ENCODE peak calls at places on chromosomes 3 and 15, in four cellular contexts. Z is IMR-90; A is CD8-positive, alpha-beta T cell; H is fibroblast of lung. I is an unnamed sample. For H3K27me3, the result is how much of the 10 kb centered on the place peaks cover.

GRCh38 chr3:87033205-87033604 is 42.3 kb upstream of the VGLL3 start:
- DNase-seq in Z (no peak), A (no peak), H (no peak), I (no peak)

GRCh38 chr3:175269394-175269793 is 410.3 kb downstream of the NAALADL2 start:
- DNase-seq in Z (no peak), A (no peak), H (no peak), I (no peak)

GRCh38 chr3:129690406-129690805 is 83.9 kb upstream of the PLXND1 start:
- DNase-seq in Z (peak), A (peak), H (peak), I (peak)

GRCh38 chr15:44726568-44727461 is 9.5 kb upstream of the TRIM69 start:
- DNase-seq in Z (peak), A (peak), H (peak), I (peak)

GRCh38 chr15:58903232-58903631 is 30.2 kb downstream of the SLTM start:
- DNase-seq in Z (peak), A (no peak), H (no peak), I (peak)

GRCh38 chr3:183917776-183918175 is 33.1 kb upstream of the PARL start:
- DNase-seq in Z (no peak), A (no peak), H (no peak), I (no peak)

GRCh38 chr15:82540055-82540983 is at the start of gene RPS17:
- DNase-seq in Z (peak), A (peak), H (peak), I (peak)

GRCh38 chr3:79002465-79003372 is 765.1 kb downstream of the ROBO1 start:
- DNase-seq in Z (no peak), A (no peak), H (no peak), I (no peak)

GRCh38 chr3:188170461-188171459 is 16.8 kb downstream of the LPP start:
- DNase-seq in Z (no peak), A (peak), H (no peak), I (no peak)

GRCh38 chr3:32708672-32709283 is 23.8 kb downstream of the CNOT10 start:
- DNase-seq in Z (no peak), A (no peak), H (no peak), I (no peak)

GRCh38 chr3:72892081-72892763 is 4.4 kb downstream of the GXYLT2 start:
- DNase-seq in Z (peak), A (no peak), H (peak), I (peak)

GRCh38 chr15:98002874-98003273 is 42.4 kb downstream of the ARRDC4 start:
- DNase-seq in Z (no peak), A (no peak), H (no peak), I (no peak)

GRCh38 chr3:127493924-127494646 is 96.4 kb downstream of the TPRA1 start:
- DNase-seq in Z (no peak), A (no peak), H (no peak), I (no peak)

GRCh38 chr3:14425574-14426304 is 23.3 kb downstream of the SLC6A6 start:
- DNase-seq in Z (no peak), A (peak), H (no peak), I (no peak)

GRCh38 chr15:69190504-69190903 is 30.1 kb downstream of the GLCE start:
- DNase-seq in Z (no peak), A (no peak), H (no peak), I (no peak)

GRCh38 chr3:11655188-11655928 is 11.6 kb upstream of the VGLL4 start:
- DNase-seq in Z (no peak), A (peak), H (no peak), I (no peak)

GRCh38 chr15:69535101-69535638 is 82.6 kb downstream of the RPLP1 start:
- DNase-seq in Z (peak), A (no peak), H (peak), I (peak)

GRCh38 chr15:94028809-94029208 is 202.6 kb upstream of the MCTP2 start:
- DNase-seq in Z (no peak), A (no peak), H (no peak), I (no peak)

GRCh38 chr3:54710954-54711353 is 216.9 kb downstream of the LRTM1 start:
- DNase-seq in Z (no peak), A (no peak), H (no peak), I (no peak)

DNA sequence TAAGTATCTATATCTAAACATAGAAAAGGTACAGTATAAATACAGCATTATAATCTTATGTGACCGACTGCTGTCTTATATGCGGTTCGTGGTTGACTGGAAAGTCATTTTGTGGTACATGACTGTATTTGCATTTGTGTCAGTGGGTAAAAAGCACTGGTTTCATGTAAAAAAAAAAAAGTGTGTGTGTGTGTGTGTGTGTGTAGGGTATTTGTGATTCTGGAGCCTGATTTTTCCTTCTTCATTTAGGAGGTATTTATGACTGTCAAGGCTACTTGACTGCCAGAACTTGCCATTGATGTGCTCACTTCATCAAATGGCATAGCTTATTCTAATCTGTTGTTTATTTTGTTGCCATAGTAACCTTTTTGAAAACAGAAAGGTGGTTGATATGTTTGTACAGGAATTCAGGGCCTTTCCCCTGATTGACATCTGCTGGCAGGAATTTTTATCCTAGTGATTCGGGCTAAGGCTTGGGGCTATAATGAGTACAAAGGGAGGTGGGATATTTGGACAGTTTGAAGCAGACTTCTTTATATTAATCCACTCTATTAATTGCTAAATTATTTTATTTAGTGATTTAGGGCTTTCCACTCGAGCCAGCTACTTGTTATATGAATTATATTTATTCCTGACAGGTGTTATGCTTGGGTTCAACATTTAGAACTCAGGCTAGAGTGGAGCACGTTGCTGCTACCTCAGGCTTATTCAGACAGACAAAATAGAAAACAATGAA is 63.4 kb downstream of the AKAP13 start:
- DNase-seq in Z (peak), A (no peak), H (peak), I (peak)
- TF ChIP-seq CTCF in Z (peak), A (no peak), H (no peak), I (peak)

GRCh38 chr3:50604110-50604621 is 7.4 kb downstream of the CISH start:
- DNase-seq in Z (no peak), A (peak), H (no peak), I (no peak)

GRCh38 chr3:50605901-50606326 is 5.7 kb downstream of the CISH start:
- DNase-seq in Z (no peak), A (no peak), H (no peak), I (no peak)

GRCh38 chr3:50602675-50603191 is 8.8 kb downstream of the CISH start:
- DNase-seq in Z (no peak), A (no peak), H (no peak), I (no peak)

GRCh38 chr3:50604628-50605588 is 6.7 kb downstream of the CISH start:
- DNase-seq in Z (no peak), A (no peak), H (no peak), I (no peak)

GRCh38 chr3:50603261-50604109 is 8.1 kb downstream of the CISH start:
- DNase-seq in Z (no peak), A (no peak), H (no peak), I (no peak)
- H3K27ac ChIP-seq in Z (no peak), A (peak), H (no peak), I (no peak)

GRCh38 chr3:137767146-137768020 is 3.3 kb downstream of the SOX14 start:
- DNase-seq in Z (no peak), A (no peak), H (no peak), I (no peak)
- H3K27me3 ChIP-seq in Z (half or more), A (under half), H (half or more), I (half or more)

GRCh38 chr3:141729240-141729639 is 8.9 kb upstream of the RNF7 start:
- DNase-seq in Z (no peak), A (no peak), H (no peak), I (no peak)
- TF ChIP-seq CTCF in Z (no peak), A (no peak), H (no peak), I (peak)

GRCh38 chr3:159626598-159626997 is 362.0 kb upstream of the IL12A start:
- DNase-seq in Z (no peak), A (no peak), H (no peak), I (no peak)
- H3K27ac ChIP-seq in Z (no peak), A (no peak), H (no peak), I (no peak)

GRCh38 chr3:95453242-95453641 is 1361.2 kb upstream of the EPHA6 start:
- DNase-seq in Z (no peak), A (no peak), H (no peak), I (no peak)
- H3K27me3 ChIP-seq in Z (under half), A (under half), H (under half), I (under half)

DNA sequence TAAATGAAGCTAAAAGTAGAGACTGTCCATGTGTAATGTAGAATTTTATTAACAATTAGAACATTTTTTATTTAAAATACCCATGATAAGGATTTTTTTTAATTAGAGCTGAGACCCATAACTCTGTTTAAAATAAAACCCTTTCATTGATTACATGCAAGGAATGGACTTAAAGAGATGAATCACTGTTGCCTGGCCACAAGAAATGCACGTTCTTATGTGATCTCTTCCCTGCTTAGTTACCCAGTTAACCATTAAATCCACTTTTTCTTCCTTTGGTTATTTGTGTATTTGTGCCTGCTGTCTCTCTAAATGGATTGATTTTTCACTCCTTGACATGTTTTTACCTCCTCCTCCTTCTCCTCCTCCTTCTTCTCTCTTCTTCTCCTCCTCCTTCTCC is 83.3 kb upstream of the SLITRK3 start:
- DNase-seq in Z (no peak), A (no peak), H (no peak), I (no peak)
- TF ChIP-seq CTCF in Z (no peak), A (no peak), H (no peak), I (no peak)

GRCh38 chr15:99477745-99478525 is 87.8 kb upstream of the MEF2A start:
- DNase-seq in Z (no peak), A (no peak), H (no peak), I (no peak)
- H3K27ac ChIP-seq in Z (peak), A (no peak), H (peak), I (no peak)

I was measured in brain microvascular endothelial cell.